ENCODE peak calls at places on chromosomes 5 and 9, in ten cellular contexts. One of them, this sample, is unnamed.

GRCh38 chr9:115117999-115118470 is at the start of gene TNC:
- DNase-seq in heart left ventricle: no peak
- DNase-seq in nephron progenitor cell: peak; percentile 46
- DNase-seq in RWPE1: peak; percentile 80
- DNase-seq in Panc1: no peak
- DNase-seq in Calu3: peak; percentile 16
- DNase-seq in Peyer's patch: peak; percentile 65
- DNase-seq in DND-41: no peak
- DNase-seq in astrocyte of the spinal cord: peak; percentile 92
- DNase-seq in LNCaP clone FGC: no peak
- DNase-seq in this sample: peak; percentile 17

GRCh38 chr9:132412089-132412488 is 2.1 kb downstream of the CFAP77 start:
- DNase-seq in astrocyte of the spinal cord: no peak
- DNase-seq in Panc1: no peak
- DNase-seq in heart left ventricle: no peak
- DNase-seq in nephron progenitor cell: peak; percentile 61
- DNase-seq in LNCaP clone FGC: no peak
- DNase-seq in Calu3: peak; percentile 21
- DNase-seq in Peyer's patch: no peak
- DNase-seq in RWPE1: no peak
- DNase-seq in DND-41: peak; percentile 26
- DNase-seq in this sample: peak; percentile 47

GRCh38 chr5:107483625-107484024 is 187.1 kb downstream of the EFNA5 start:
- DNase-seq in LNCaP clone FGC: no peak
- DNase-seq in Calu3: no peak
- DNase-seq in Peyer's patch: no peak
- DNase-seq in astrocyte of the spinal cord: no peak
- DNase-seq in Panc1: no peak
- DNase-seq in nephron progenitor cell: no peak
- DNase-seq in heart left ventricle: no peak
- DNase-seq in RWPE1: no peak
- DNase-seq in DND-41: no peak
- DNase-seq in this sample: no peak

GRCh38 chr5:43401827-43402226 is 10.4 kb downstream of the CCL28 start:
- DNase-seq in nephron progenitor cell: no peak
- DNase-seq in Panc1: no peak
- DNase-seq in astrocyte of the spinal cord: no peak
- DNase-seq in Peyer's patch: peak; percentile 52
- DNase-seq in LNCaP clone FGC: no peak
- DNase-seq in heart left ventricle: no peak
- DNase-seq in Calu3: peak; percentile 55
- DNase-seq in RWPE1: no peak
- DNase-seq in DND-41: no peak
- DNase-seq in this sample: no peak

GRCh38 chr9:80401243-80401642 is 829.5 kb downstream of the TLE4 start:
- DNase-seq in Panc1: no peak
- DNase-seq in Calu3: no peak
- DNase-seq in RWPE1: no peak
- DNase-seq in heart left ventricle: no peak
- DNase-seq in astrocyte of the spinal cord: no peak
- DNase-seq in DND-41: no peak
- DNase-seq in nephron progenitor cell: no peak
- DNase-seq in Peyer's patch: no peak
- DNase-seq in LNCaP clone FGC: no peak
- DNase-seq in this sample: no peak

GRCh38 chr5:77719666-77720363 is 56.3 kb downstream of the TBCA start:
- DNase-seq in Peyer's patch: no peak
- DNase-seq in RWPE1: no peak
- DNase-seq in Calu3: no peak
- DNase-seq in nephron progenitor cell: no peak
- DNase-seq in astrocyte of the spinal cord: no peak
- DNase-seq in DND-41: no peak
- DNase-seq in Panc1: no peak
- DNase-seq in LNCaP clone FGC: no peak
- DNase-seq in heart left ventricle: no peak
- DNase-seq in this sample: peak; percentile 3

GRCh38 chr5:135488727-135489465 is 36.7 kb upstream of the TIFAB start:
- DNase-seq in DND-41: no peak
- DNase-seq in Calu3: no peak
- DNase-seq in heart left ventricle: no peak
- DNase-seq in Panc1: no peak
- DNase-seq in nephron progenitor cell: peak; percentile 80
- DNase-seq in astrocyte of the spinal cord: peak; percentile 84
- DNase-seq in RWPE1: peak; percentile 81
- DNase-seq in Peyer's patch: no peak
- DNase-seq in LNCaP clone FGC: no peak
- DNase-seq in this sample: peak; percentile 39

GRCh38 chr9:97982191-97982718 is 886 bp upstream of the ANP32B start:
- DNase-seq in DND-41: peak; percentile 26
- DNase-seq in Calu3: no peak
- DNase-seq in LNCaP clone FGC: no peak
- DNase-seq in nephron progenitor cell: peak; percentile 15
- DNase-seq in heart left ventricle: no peak
- DNase-seq in Peyer's patch: no peak
- DNase-seq in Panc1: no peak
- DNase-seq in RWPE1: no peak
- DNase-seq in astrocyte of the spinal cord: no peak
- DNase-seq in this sample: no peak

DNA sequence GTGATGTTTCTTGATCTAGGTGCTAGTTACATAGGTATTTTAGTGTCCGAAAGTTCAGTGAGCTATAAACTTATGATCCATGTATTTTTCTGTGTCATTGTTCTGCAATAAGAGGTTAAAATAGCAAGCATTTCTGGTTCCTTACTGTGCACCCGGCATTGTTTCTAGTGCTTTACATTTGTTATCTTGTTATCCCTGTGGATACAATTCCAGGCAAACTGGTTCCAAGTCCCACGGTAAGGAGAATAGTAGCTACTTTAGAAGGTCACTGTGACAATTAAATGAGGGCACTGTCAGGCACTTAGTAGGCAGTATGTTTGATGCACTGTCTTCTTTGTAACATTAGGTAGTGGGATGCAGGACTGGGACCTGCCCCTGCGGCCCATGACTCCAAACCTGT is 9.0 kb downstream of the FUBP3 start:
- DNase-seq in astrocyte of the spinal cord: no peak
- DNase-seq in DND-41: no peak
- DNase-seq in Peyer's patch: no peak
- DNase-seq in LNCaP clone FGC: no peak
- DNase-seq in RWPE1: no peak
- DNase-seq in heart left ventricle: no peak
- DNase-seq in Panc1: no peak
- DNase-seq in Calu3: no peak
- DNase-seq in nephron progenitor cell: no peak
- DNase-seq in this sample: no peak
- TF ChIP-seq CTCF in astrocyte of the spinal cord: no peak
- TF ChIP-seq CTCF in DND-41: no peak
- TF ChIP-seq CTCF in Peyer's patch: no peak
- TF ChIP-seq CTCF in LNCaP clone FGC: no peak
- TF ChIP-seq CTCF in RWPE1: no peak
- TF ChIP-seq CTCF in heart left ventricle: no peak
- TF ChIP-seq CTCF in Panc1: no peak
- TF ChIP-seq CTCF in Calu3: no peak
- TF ChIP-seq CTCF in nephron progenitor cell: no peak
- TF ChIP-seq CTCF in this sample: no peak

GRCh38 chr9:133594310-133594709 is 14.9 kb downstream of the FAM163B start:
- DNase-seq in astrocyte of the spinal cord: no peak
- DNase-seq in nephron progenitor cell: no peak
- DNase-seq in Panc1: no peak
- DNase-seq in Calu3: no peak
- DNase-seq in Peyer's patch: no peak
- DNase-seq in DND-41: no peak
- DNase-seq in heart left ventricle: no peak
- DNase-seq in LNCaP clone FGC: no peak
- DNase-seq in RWPE1: no peak
- DNase-seq in this sample: no peak

GRCh38 chr9:133591985-133592384 is 17.2 kb downstream of the FAM163B start:
- DNase-seq in LNCaP clone FGC: no peak
- DNase-seq in astrocyte of the spinal cord: no peak
- DNase-seq in Panc1: no peak
- DNase-seq in DND-41: no peak
- DNase-seq in Calu3: no peak
- DNase-seq in heart left ventricle: no peak
- DNase-seq in RWPE1: no peak
- DNase-seq in Peyer's patch: no peak
- DNase-seq in nephron progenitor cell: no peak
- DNase-seq in this sample: no peak

GRCh38 chr9:133593587-133593986 is 15.6 kb downstream of the FAM163B start:
- DNase-seq in Peyer's patch: no peak
- DNase-seq in RWPE1: no peak
- DNase-seq in heart left ventricle: peak; percentile 31
- DNase-seq in Panc1: no peak
- DNase-seq in DND-41: no peak
- DNase-seq in astrocyte of the spinal cord: no peak
- DNase-seq in LNCaP clone FGC: no peak
- DNase-seq in Calu3: no peak
- DNase-seq in nephron progenitor cell: no peak
- DNase-seq in this sample: no peak

GRCh38 chr9:133591116-133591910 is 17.9 kb downstream of the FAM163B start:
- DNase-seq in Peyer's patch: no peak
- DNase-seq in DND-41: no peak
- DNase-seq in RWPE1: no peak
- DNase-seq in astrocyte of the spinal cord: no peak
- DNase-seq in Calu3: no peak
- DNase-seq in heart left ventricle: peak; percentile 40
- DNase-seq in LNCaP clone FGC: no peak
- DNase-seq in Panc1: no peak
- DNase-seq in nephron progenitor cell: no peak
- DNase-seq in this sample: no peak

DNA sequence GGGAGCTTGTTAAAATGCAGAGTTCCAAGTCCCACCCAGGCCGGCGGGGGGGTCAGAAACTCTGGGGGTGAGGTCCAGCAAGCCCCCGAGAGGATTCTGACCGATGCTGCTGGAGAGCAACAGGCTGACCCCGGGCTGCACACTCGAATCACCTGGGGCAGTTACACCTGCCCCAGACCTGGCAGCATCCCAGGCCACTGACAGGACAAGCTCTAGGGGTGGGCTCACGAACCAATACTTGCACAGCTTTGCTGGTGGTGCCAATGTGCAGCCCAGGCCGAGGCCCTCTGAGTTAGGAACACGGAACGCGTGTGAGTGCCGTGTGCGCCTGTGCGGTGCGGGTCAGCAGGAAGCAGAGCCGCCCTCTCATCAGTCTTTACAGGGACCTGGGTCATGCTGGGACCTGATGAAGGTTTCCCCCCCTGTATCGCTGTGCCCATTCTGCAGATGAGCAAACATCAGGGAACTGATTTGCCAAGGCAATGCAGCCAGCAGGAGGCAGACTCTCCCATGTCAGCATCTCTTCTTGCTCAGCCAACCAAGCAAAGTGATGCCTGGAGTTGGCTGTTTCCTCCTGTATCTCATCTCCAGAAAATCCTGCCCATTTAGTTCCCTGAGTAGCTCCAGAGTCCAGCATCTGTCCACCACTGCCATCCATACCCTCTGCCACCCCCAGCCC is 16.3 kb downstream of the FAM163B start:
- DNase-seq in heart left ventricle: peak; percentile 47
- DNase-seq in astrocyte of the spinal cord: no peak
- DNase-seq in Peyer's patch: no peak
- DNase-seq in nephron progenitor cell: no peak
- DNase-seq in Calu3: no peak
- DNase-seq in DND-41: peak; percentile 12
- DNase-seq in LNCaP clone FGC: no peak
- DNase-seq in Panc1: no peak
- DNase-seq in RWPE1: no peak
- DNase-seq in this sample: peak; percentile 54
- TF ChIP-seq CTCF in heart left ventricle: no peak
- TF ChIP-seq CTCF in astrocyte of the spinal cord: peak; percentile 27
- TF ChIP-seq CTCF in Peyer's patch: no peak
- TF ChIP-seq CTCF in nephron progenitor cell: no peak
- TF ChIP-seq CTCF in Calu3: no peak
- TF ChIP-seq CTCF in DND-41: peak; percentile 42
- TF ChIP-seq CTCF in LNCaP clone FGC: peak; percentile 46
- TF ChIP-seq CTCF in Panc1: no peak
- TF ChIP-seq CTCF in RWPE1: no peak
- TF ChIP-seq CTCF in this sample: no peak

GRCh38 chr9:129069825-129070473 is 11.0 kb upstream of the DOLPP1 start:
- DNase-seq in astrocyte of the spinal cord: no peak
- DNase-seq in LNCaP clone FGC: no peak
- DNase-seq in RWPE1: no peak
- DNase-seq in DND-41: no peak
- DNase-seq in Calu3: no peak
- DNase-seq in Peyer's patch: peak; percentile 72
- DNase-seq in nephron progenitor cell: no peak
- DNase-seq in Panc1: no peak
- DNase-seq in heart left ventricle: peak; percentile 61
- DNase-seq in this sample: no peak

GRCh38 chr9:129068110-129068509 is 12.8 kb upstream of the DOLPP1 start:
- DNase-seq in astrocyte of the spinal cord: no peak
- DNase-seq in nephron progenitor cell: no peak
- DNase-seq in RWPE1: no peak
- DNase-seq in LNCaP clone FGC: no peak
- DNase-seq in Peyer's patch: no peak
- DNase-seq in DND-41: no peak
- DNase-seq in Panc1: no peak
- DNase-seq in Calu3: no peak
- DNase-seq in heart left ventricle: no peak
- DNase-seq in this sample: no peak

GRCh38 chr9:129071526-129072131 is 9.3 kb upstream of the DOLPP1 start:
- DNase-seq in nephron progenitor cell: no peak
- DNase-seq in DND-41: peak; percentile 22
- DNase-seq in heart left ventricle: no peak
- DNase-seq in RWPE1: no peak
- DNase-seq in Peyer's patch: peak; percentile 76
- DNase-seq in Panc1: no peak
- DNase-seq in astrocyte of the spinal cord: no peak
- DNase-seq in Calu3: no peak
- DNase-seq in LNCaP clone FGC: no peak
- DNase-seq in this sample: no peak

GRCh38 chr9:129070670-129071525 is 10.0 kb upstream of the DOLPP1 start:
- DNase-seq in nephron progenitor cell: no peak
- DNase-seq in LNCaP clone FGC: no peak
- DNase-seq in Calu3: no peak
- DNase-seq in Peyer's patch: no peak
- DNase-seq in Panc1: no peak
- DNase-seq in heart left ventricle: no peak
- DNase-seq in DND-41: no peak
- DNase-seq in astrocyte of the spinal cord: no peak
- DNase-seq in RWPE1: no peak
- DNase-seq in this sample: no peak

GRCh38 chr9:129069128-129069824 is 11.6 kb upstream of the DOLPP1 start:
- DNase-seq in DND-41: peak; percentile 20
- DNase-seq in RWPE1: no peak
- DNase-seq in Panc1: no peak
- DNase-seq in astrocyte of the spinal cord: no peak
- DNase-seq in Calu3: no peak
- DNase-seq in heart left ventricle: peak; percentile 87
- DNase-seq in Peyer's patch: peak; percentile 93
- DNase-seq in nephron progenitor cell: no peak
- DNase-seq in LNCaP clone FGC: no peak
- DNase-seq in this sample: no peak
- TF ChIP-seq CTCF in DND-41: no peak
- TF ChIP-seq CTCF in RWPE1: no peak
- TF ChIP-seq CTCF in Panc1: no peak
- TF ChIP-seq CTCF in astrocyte of the spinal cord: no peak
- TF ChIP-seq CTCF in Calu3: no peak
- TF ChIP-seq CTCF in heart left ventricle: no peak
- TF ChIP-seq CTCF in Peyer's patch: no peak
- TF ChIP-seq CTCF in nephron progenitor cell: no peak
- TF ChIP-seq CTCF in LNCaP clone FGC: no peak
- TF ChIP-seq CTCF in this sample: no peak

GRCh38 chr9:69313175-69313574 is 11.8 kb upstream of the ENTREP1 start:
- DNase-seq in RWPE1: no peak
- DNase-seq in Panc1: no peak
- DNase-seq in astrocyte of the spinal cord: no peak
- DNase-seq in DND-41: no peak
- DNase-seq in heart left ventricle: no peak
- DNase-seq in Calu3: no peak
- DNase-seq in nephron progenitor cell: no peak
- DNase-seq in LNCaP clone FGC: no peak
- DNase-seq in Peyer's patch: no peak
- DNase-seq in this sample: no peak

GRCh38 chr9:69303331-69303730 is 21.7 kb upstream of the ENTREP1 start:
- DNase-seq in Peyer's patch: no peak
- DNase-seq in RWPE1: no peak
- DNase-seq in astrocyte of the spinal cord: no peak
- DNase-seq in nephron progenitor cell: no peak
- DNase-seq in LNCaP clone FGC: no peak
- DNase-seq in DND-41: no peak
- DNase-seq in heart left ventricle: no peak
- DNase-seq in Panc1: no peak
- DNase-seq in Calu3: no peak
- DNase-seq in this sample: no peak

GRCh38 chr9:69308217-69308931 is 16.6 kb upstream of the ENTREP1 start:
- DNase-seq in LNCaP clone FGC: no peak
- DNase-seq in nephron progenitor cell: no peak
- DNase-seq in heart left ventricle: no peak
- DNase-seq in Peyer's patch: no peak
- DNase-seq in DND-41: no peak
- DNase-seq in astrocyte of the spinal cord: no peak
- DNase-seq in Calu3: no peak
- DNase-seq in Panc1: no peak
- DNase-seq in RWPE1: no peak
- DNase-seq in this sample: no peak

GRCh38 chr9:69307446-69308216 is 17.4 kb upstream of the ENTREP1 start:
- DNase-seq in astrocyte of the spinal cord: peak; percentile 95
- DNase-seq in RWPE1: no peak
- DNase-seq in heart left ventricle: no peak
- DNase-seq in Calu3: no peak
- DNase-seq in DND-41: no peak
- DNase-seq in LNCaP clone FGC: no peak
- DNase-seq in Panc1: no peak
- DNase-seq in Peyer's patch: no peak
- DNase-seq in nephron progenitor cell: no peak
- DNase-seq in this sample: no peak
- TF ChIP-seq CTCF in astrocyte of the spinal cord: peak; percentile 4
- TF ChIP-seq CTCF in RWPE1: no peak
- TF ChIP-seq CTCF in heart left ventricle: no peak
- TF ChIP-seq CTCF in Calu3: no peak
- TF ChIP-seq CTCF in DND-41: no peak
- TF ChIP-seq CTCF in LNCaP clone FGC: no peak
- TF ChIP-seq CTCF in Panc1: no peak
- TF ChIP-seq CTCF in Peyer's patch: no peak
- TF ChIP-seq CTCF in nephron progenitor cell: no peak
- TF ChIP-seq CTCF in this sample: no peak

This sample was measured in GM13976.